ENCODE peak calls at places on chromosomes 11 and 22, in nine cellular contexts. O, S, H, P, T, N, R, D and Q are unnamed samples.

GRCh38 chr22:50683086-50683993 is 10.7 kb downstream of the SHANK3 start:
- DNase-seq in S (no peak), P (no peak), D (peak; percentile 16), N (peak; percentile 11), O (no peak), R (no peak), H (no peak), T (no peak), Q (no peak)

GRCh38 chr22:17272511-17272991 is 53.3 kb upstream of the ADA2 start:
- DNase-seq in R (no peak), P (no peak), H (no peak), T (no peak), N (peak; percentile 72), S (no peak), O (no peak), D (no peak), Q (no peak)

GRCh38 chr11:69430566-69430965 is 50.9 kb upstream of the LINC01488 start:
- DNase-seq in N (no peak), R (no peak), S (no peak), H (no peak), O (no peak), T (no peak), D (no peak), P (no peak), Q (no peak)

GRCh38 chr11:120168108-120168959 is 30.4 kb upstream of the TRIM29 start:
- DNase-seq in D (no peak), R (no peak), P (no peak), O (no peak), H (no peak), N (no peak), T (no peak), S (no peak), Q (no peak)

GRCh38 chr22:44260216-44261035 is 52.3 kb downstream of the SHISAL1 start:
- DNase-seq in D (no peak), P (no peak), H (no peak), O (no peak), N (no peak), T (no peak), S (no peak), R (no peak), Q (no peak)

GRCh38 chr22:40250608-40251007 is 72.9 kb downstream of the TNRC6B start:
- DNase-seq in P (no peak), D (no peak), T (no peak), S (no peak), O (no peak), H (no peak), N (no peak), R (no peak), Q (no peak)

GRCh38 chr22:42188808-42189447 is 58.3 kb upstream of the CYP2D6 start:
- DNase-seq in R (no peak), O (no peak), P (no peak), T (no peak), D (no peak), N (no peak), H (no peak), S (peak; percentile 38), Q (peak; percentile 25)

GRCh38 chr22:40509401-40510134 is 127.0 kb downstream of the MRTFA start:
- DNase-seq in R (no peak), T (peak; percentile 100), P (peak; percentile 35), H (no peak), O (no peak), D (peak; percentile 34), N (no peak), S (peak; percentile 57), Q (peak; percentile 15)

GRCh38 chr11:120832609-120833221 is 191.2 kb upstream of the TBCEL start:
- DNase-seq in S (no peak), N (peak; percentile 68), T (no peak), P (peak; percentile 58), R (no peak), D (no peak), O (peak; percentile 44), H (no peak), Q (no peak)

GRCh38 chr11:1391165-1392010 is 1.7 kb downstream of the BRSK2 start:
- DNase-seq in H (no peak), T (no peak), S (no peak), P (peak; percentile 48), R (no peak), O (peak; percentile 66), N (peak; percentile 65), D (no peak), Q (no peak)

GRCh38 chr22:38890377-38890776 is 18.4 kb upstream of the CBX6 start:
- DNase-seq in H (no peak), R (no peak), S (no peak), O (no peak), P (no peak), N (no peak), D (no peak), T (no peak), Q (no peak)

GRCh38 chr11:116870054-116870453 is 32.6 kb upstream of the APOA1 start:
- DNase-seq in S (no peak), H (no peak), R (no peak), N (no peak), D (no peak), O (no peak), T (no peak), P (no peak), Q (no peak)

GRCh38 chr11:92131289-92131890 is 93.2 kb upstream of the FAT3 start:
- DNase-seq in H (no peak), N (no peak), O (no peak), D (no peak), T (peak; percentile 45), R (no peak), P (no peak), S (peak; percentile 53), Q (no peak)

GRCh38 chr11:107741044-107741823 is 29.4 kb upstream of the SLN start:
- DNase-seq in R (no peak), N (peak; percentile 46), D (no peak), T (peak; percentile 51), S (peak; percentile 24), O (no peak), P (no peak), H (no peak), Q (peak; percentile 68)

GRCh38 chr11:56948991-56949390 is 39.7 kb upstream of the OR5AK2 start:
- DNase-seq in P (no peak), R (no peak), H (no peak), O (no peak), N (no peak), T (no peak), D (no peak), S (no peak), Q (no peak)

GRCh38 chr11:20110908-20111669 is 49.2 kb downstream of the DBX1 start:
- DNase-seq in D (peak; percentile 58), N (peak; percentile 76), S (peak; percentile 97), P (no peak), R (no peak), O (peak; percentile 25), T (peak; percentile 61), H (peak; percentile 14), Q (peak; percentile 74)

GRCh38 chr11:90407350-90407749 is 184.5 kb upstream of the CHORDC1 start:
- DNase-seq in D (no peak), H (no peak), O (no peak), R (no peak), T (no peak), S (no peak), N (no peak), P (no peak), Q (no peak)

GRCh38 chr11:46347637-46348311 is 511 bp downstream of the DGKZ start:
- DNase-seq in S (no peak), O (peak; percentile 43), P (no peak), D (no peak), R (no peak), T (no peak), H (no peak), N (no peak), Q (no peak)

GRCh38 chr22:33271390-33272161 is 213.4 kb upstream of the SYN3 start:
- DNase-seq in S (no peak), D (peak; percentile 87), H (no peak), T (peak; percentile 56), P (no peak), O (peak; percentile 2), N (peak; percentile 13), R (no peak), Q (no peak)

GRCh38 chr11:103907548-103908455 is 128.6 kb upstream of the DDI1 start:
- DNase-seq in D (no peak), S (peak; percentile 32), P (no peak), T (peak; percentile 67), N (no peak), O (no peak), R (no peak), H (no peak), Q (peak; percentile 83)

GRCh38 chr11:60868682-60869450 is 1.5 kb downstream of the ZP1 start:
- DNase-seq in S (no peak), N (no peak), R (no peak), D (peak; percentile 23), T (no peak), H (no peak), P (no peak), O (no peak), Q (no peak)

GRCh38 chr11:62245271-62245753 is 3.3 kb downstream of the SCGB1D2 start:
- DNase-seq in H (no peak), S (peak; percentile 4), P (no peak), O (no peak), D (peak; percentile 28), R (no peak), T (peak; percentile 40), N (peak; percentile 72), Q (peak; percentile 69)

GRCh38 chr11:65498977-65499712 is at the start of gene MALAT1:
- DNase-seq in D (peak; percentile 96), P (peak; percentile 95), N (peak; percentile 97), R (peak; percentile 91), H (peak; percentile 94), O (peak; percentile 89), S (peak; percentile 95), T (peak; percentile 98), Q (peak; percentile 97)

GRCh38 chr11:66904981-66905521 is 48.2 kb downstream of the LRFN4 start:
- DNase-seq in O (no peak), P (no peak), T (no peak), H (no peak), D (no peak), N (no peak), S (no peak), R (no peak), Q (no peak)

GRCh38 chr11:65185869-65186341 is 4.2 kb downstream of the CAPN1 start:
- DNase-seq in R (no peak), S (no peak), T (no peak), D (no peak), P (no peak), O (no peak), N (no peak), H (no peak), Q (no peak)

GRCh38 chr11:1449516-1450270 is 36.9 kb downstream of the MOB2 start:
- DNase-seq in D (no peak), S (no peak), T (no peak), P (no peak), R (no peak), O (no peak), N (peak; percentile 65), H (no peak), Q (no peak)

GRCh38 chr11:65279713-65280459 is 18.1 kb downstream of the POLA2 start:
- DNase-seq in R (peak; percentile 54), D (peak; percentile 38), H (peak; percentile 5), N (no peak), T (peak; percentile 92), O (no peak), P (no peak), S (peak; percentile 87), Q (peak; percentile 91)

GRCh38 chr11:16941935-16942334 is 72.3 kb downstream of the PLEKHA7 start:
- DNase-seq in S (no peak), T (no peak), D (no peak), R (no peak), N (no peak), O (no peak), H (no peak), P (no peak), Q (no peak)